ENCODE peak calls at places on chromosome 17, in eight cellular contexts. T, S, V, U, C, J, Q and H are unnamed samples.

GRCh38 chr17:18129041-18129502 is 20.5 kb downstream of the MYO15A start:
- DNase-seq in T (no peak), S (no peak), V (peak; percentile 47), U (peak; percentile 77), C (no peak), J (peak; percentile 66), Q (no peak), H (no peak)

GRCh38 chr17:32488177-32488542 is 1.4 kb downstream of the CDK5R1 start:
- DNase-seq in T (no peak), S (no peak), V (no peak), U (no peak), C (no peak), J (no peak), Q (no peak), H (no peak)

GRCh38 chr17:10733666-10734065 is 3.8 kb upstream of the TMEM220 start:
- DNase-seq in T (no peak), S (no peak), V (no peak), U (no peak), C (no peak), J (no peak), Q (no peak), H (no peak)

GRCh38 chr17:29567362-29568330 is 809 bp upstream of the ABHD15 start:
- DNase-seq in T (peak; percentile 78), S (peak; percentile 28), V (peak; percentile 71), U (peak; percentile 73), C (no peak), J (peak; percentile 78), Q (no peak), H (peak; percentile 76)

GRCh38 chr17:11555530-11555929 is 42.7 kb upstream of the DNAH9 start:
- DNase-seq in T (no peak), S (no peak), V (no peak), U (no peak), C (no peak), J (no peak), Q (no peak), H (no peak)

GRCh38 chr17:80123791-80124190 is 22.4 kb downstream of the GAA start:
- DNase-seq in T (no peak), S (no peak), V (no peak), U (peak; percentile 25), C (no peak), J (no peak), Q (no peak), H (no peak)

GRCh38 chr17:1978396-1978962 is 46.7 kb downstream of the RTN4RL1 start:
- DNase-seq in T (no peak), S (no peak), V (no peak), U (no peak), C (no peak), J (no peak), Q (no peak), H (no peak)

GRCh38 chr17:15381707-15382106 is 40.3 kb upstream of the TEKT3 start:
- DNase-seq in T (no peak), S (no peak), V (no peak), U (no peak), C (no peak), J (no peak), Q (no peak), H (no peak)

GRCh38 chr17:50787106-50787505 is 19.8 kb upstream of the ANKRD40CL start:
- DNase-seq in T (no peak), S (no peak), V (no peak), U (no peak), C (no peak), J (no peak), Q (no peak), H (no peak)

GRCh38 chr17:42878123-42878880 is 22.3 kb upstream of the G6PC1 start:
- DNase-seq in T (no peak), S (no peak), V (no peak), U (peak; percentile 81), C (peak; percentile 44), J (peak; percentile 93), Q (no peak), H (no peak)

GRCh38 chr17:31700973-31701372 is 158.1 kb downstream of the COPRS start:
- DNase-seq in T (no peak), S (no peak), V (no peak), U (no peak), C (no peak), J (no peak), Q (no peak), H (no peak)

GRCh38 chr17:82315703-82316358 is 1.6 kb downstream of the CD7 start:
- DNase-seq in T (peak; percentile 52), S (no peak), V (no peak), U (no peak), C (no peak), J (peak; percentile 77), Q (no peak), H (no peak)

GRCh38 chr17:76943781-76944213 is 75.6 kb downstream of the MGAT5B start:
- DNase-seq in T (no peak), S (peak; percentile 82), V (no peak), U (no peak), C (no peak), J (no peak), Q (no peak), H (no peak)

GRCh38 chr17:15194859-15195277 is 70.3 kb downstream of the PMP22 start:
- DNase-seq in T (no peak), S (no peak), V (no peak), U (no peak), C (no peak), J (no peak), Q (no peak), H (no peak)

GRCh38 chr17:17051380-17051779 is 9.1 kb downstream of the MPRIP start:
- DNase-seq in T (no peak), S (no peak), V (no peak), U (peak; percentile 14), C (no peak), J (no peak), Q (no peak), H (peak; percentile 35)